ENCODE peak calls at places on chromosomes 2 and 18, in five cellular contexts. W, J, Q, H and O are unnamed samples.

GRCh38 chr2:20576598-20577115 is 74.2 kb downstream of the HS1BP3 start:
- DNase-seq in J (no peak), W (peak), Q (no peak), H (no peak), O (no peak)

GRCh38 chr18:24381126-24381525 is 16.5 kb downstream of the OSBPL1A start:
- DNase-seq in Q (no peak), H (no peak), W (peak), J (no peak), O (no peak)

GRCh38 chr2:215796160-215796559 is 217.2 kb downstream of the MREG start:
- DNase-seq in H (peak), Q (peak), J (no peak), W (peak), O (no peak)

GRCh38 chr2:2872309-2872617 is 505.4 kb downstream of the EIPR1 start:
- DNase-seq in J (no peak), H (no peak), W (no peak), Q (no peak), O (no peak)

GRCh38 chr2:38526195-38526594 is 76.5 kb downstream of the HNRNPLL start:
- DNase-seq in Q (no peak), J (no peak), W (no peak), H (peak), O (no peak)

GRCh38 chr2:24730481-24730880 is 62.7 kb downstream of the PTRHD1 start:
- DNase-seq in W (peak), H (peak), Q (no peak), J (no peak), O (no peak)

GRCh38 chr2:165114345-165114943 is 89.4 kb downstream of the SCN3A start:
- DNase-seq in H (peak), Q (peak), J (no peak), W (no peak), O (no peak)

GRCh38 chr2:53103661-53104060 is 663.9 kb upstream of the CHAC2 start:
- DNase-seq in Q (no peak), J (no peak), H (no peak), W (peak), O (no peak)

GRCh38 chr2:239800785-239801184 is 224.4 kb downstream of the NDUFA10 start:
- DNase-seq in W (no peak), H (no peak), Q (no peak), J (no peak), O (no peak)

GRCh38 chr2:18473241-18473841 is 87.1 kb downstream of the RDH14 start:
- DNase-seq in H (peak), W (no peak), J (no peak), Q (no peak), O (no peak)

GRCh38 chr2:194867328-194867727 is 789.7 kb upstream of the SLC39A10 start:
- DNase-seq in H (no peak), W (peak), Q (no peak), J (no peak), O (no peak)

GRCh38 chr2:159856760-159857159 is 58.8 kb upstream of the CD302 start:
- DNase-seq in H (no peak), Q (no peak), J (no peak), W (no peak), O (no peak)

GRCh38 chr18:44761812-44762211 is 81.1 kb downstream of the SETBP1 start:
- DNase-seq in Q (peak), J (no peak), W (no peak), H (no peak), O (no peak)

GRCh38 chr2:114330594-114330993 is 111.8 kb upstream of the DPP10 start:
- DNase-seq in W (no peak), J (no peak), Q (no peak), H (no peak), O (no peak)

GRCh38 chr18:58639751-58640427 is 11.0 kb upstream of the ALPK2 start:
- DNase-seq in Q (no peak), H (peak), W (no peak), J (no peak), O (no peak)

GRCh38 chr2:54670485-54671009 is 52.9 kb upstream of the EML6 start:
- DNase-seq in J (no peak), H (no peak), Q (no peak), W (no peak), O (no peak)

GRCh38 chr2:235055891-235056516 is 104.2 kb downstream of the SH3BP4 start:
- DNase-seq in J (peak), W (peak), Q (peak), H (no peak), O (peak)

GRCh38 chr2:25339121-25339738 is 2.5 kb downstream of the DNMT3A start:
- DNase-seq in W (no peak), H (no peak), Q (no peak), J (no peak), O (no peak)

GRCh38 chr18:42586603-42587002 is 528.9 kb downstream of the RIT2 start:
- DNase-seq in J (no peak), Q (no peak), W (no peak), H (no peak), O (no peak)
- H3K4me2 ChIP-seq in J (no peak), Q (no peak), W (no peak), H (no peak), O (no peak)

DNA sequence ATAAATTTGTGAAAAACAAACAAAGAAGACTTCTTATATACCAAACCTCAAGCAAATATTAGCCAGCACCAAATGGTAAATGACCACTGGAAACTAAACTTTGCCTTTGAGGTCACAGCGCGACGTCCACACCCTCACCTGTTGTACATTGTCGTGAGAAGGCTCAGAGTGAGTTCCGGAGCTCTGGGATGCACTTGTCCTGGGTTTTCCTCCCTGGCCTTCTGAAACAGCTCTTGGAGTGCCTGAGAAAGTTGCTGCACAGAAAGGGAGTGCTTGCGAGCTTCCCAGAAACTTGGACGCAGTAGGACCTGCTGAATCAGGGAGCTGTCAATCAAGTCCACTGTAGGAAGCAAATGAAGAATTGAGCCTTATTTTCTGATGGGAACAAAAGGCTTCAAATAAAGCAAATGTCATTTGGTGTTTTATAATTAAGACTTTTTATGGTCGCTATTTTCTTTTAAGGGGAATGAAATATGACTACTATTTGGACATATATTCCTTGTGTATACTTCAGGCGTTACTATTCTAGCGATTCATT is 11.0 kb downstream of the DYTN start:
- DNase-seq in J (no peak), H (no peak), W (no peak), Q (no peak), O (no peak)
- H3K4me2 ChIP-seq in J (no peak), H (no peak), W (no peak), Q (no peak), O (no peak)

DNA sequence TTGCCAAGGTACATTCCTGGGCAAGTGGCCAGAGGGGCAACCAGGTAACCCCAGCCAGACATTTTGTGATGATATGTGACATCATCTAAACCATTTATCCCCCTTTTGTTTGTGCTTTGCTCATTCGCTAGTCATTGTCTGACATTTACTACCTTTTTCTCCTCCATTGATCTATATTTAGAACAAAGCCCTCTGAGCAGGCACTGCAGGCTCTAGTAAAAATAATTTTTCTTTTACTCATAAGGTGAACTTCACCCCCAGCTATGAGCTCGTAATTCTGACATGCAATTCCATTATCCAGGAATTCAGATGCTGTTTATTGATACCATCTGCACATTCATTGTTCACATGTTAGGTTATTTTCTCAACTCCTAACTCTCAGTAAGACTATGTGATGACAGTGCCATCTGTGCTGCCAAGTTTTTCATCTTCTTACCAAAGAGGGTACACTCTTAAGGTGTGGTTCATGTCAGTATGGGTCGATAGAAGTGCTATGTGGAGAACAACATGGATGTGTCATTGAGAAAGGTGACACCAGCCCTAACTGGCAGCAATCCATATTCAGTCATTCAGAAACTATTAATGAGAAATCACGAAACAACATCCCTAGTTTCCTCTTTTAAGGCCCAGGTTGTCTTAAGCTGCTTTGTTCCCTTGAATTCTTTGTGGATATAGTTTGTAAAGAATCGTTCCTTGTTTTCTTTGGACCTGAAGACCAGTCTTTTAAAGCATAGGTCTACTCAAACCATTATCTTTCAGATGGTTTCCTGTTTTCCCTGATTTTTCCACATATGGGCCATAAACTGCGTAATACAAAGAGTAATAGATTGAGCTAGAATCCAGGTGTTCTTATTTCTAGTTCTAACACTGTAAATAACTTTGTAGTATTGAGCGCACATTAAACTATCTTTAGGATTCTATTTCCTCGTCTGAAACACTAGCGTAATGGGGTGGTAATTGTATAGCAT is 978.1 kb upstream of the CDH2 start:
- DNase-seq in J (no peak), H (peak), Q (peak), W (peak), O (no peak)
- H3K4me2 ChIP-seq in J (peak), H (peak), Q (peak), W (peak), O (no peak)

GRCh38 chr2:31270136-31270535 is 36.2 kb downstream of the EHD3 start:
- DNase-seq in W (no peak), Q (no peak), J (no peak), H (peak), O (no peak)

GRCh38 chr2:31271851-31272267 is 37.9 kb downstream of the EHD3 start:
- DNase-seq in Q (no peak), J (no peak), W (no peak), H (peak), O (no peak)

GRCh38 chr2:31268344-31268743 is 34.4 kb downstream of the EHD3 start:
- DNase-seq in J (no peak), Q (no peak), H (no peak), W (no peak), O (peak)

GRCh38 chr2:31269087-31269486 is 35.1 kb downstream of the EHD3 start:
- DNase-seq in J (no peak), H (peak), Q (no peak), W (no peak), O (no peak)

DNA sequence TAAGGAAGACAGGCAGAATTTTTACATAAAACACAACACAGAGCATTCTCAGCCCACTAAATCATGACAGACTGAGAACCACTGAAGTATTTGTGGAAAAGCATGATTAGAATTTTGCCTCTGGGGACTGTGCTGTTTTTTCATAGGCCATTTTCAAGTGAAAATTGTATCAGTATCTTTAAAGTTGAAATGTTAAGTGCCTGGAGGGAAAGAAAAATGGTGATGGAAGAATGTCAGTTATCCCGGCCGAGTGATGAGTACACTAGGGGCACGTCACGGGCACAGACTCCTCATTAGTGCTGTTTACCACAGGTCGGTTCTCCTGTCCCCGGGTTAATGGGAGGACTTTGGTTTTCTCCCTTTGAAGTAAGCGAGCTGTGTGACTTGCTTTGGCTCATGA is 36.9 kb downstream of the EHD3 start:
- DNase-seq in W (no peak), Q (no peak), J (no peak), H (peak), O (no peak)
- H3K4me2 ChIP-seq in W (no peak), Q (no peak), J (no peak), H (no peak), O (no peak)

GRCh38 chr2:74206180-74206688 is 7.8 kb downstream of the MTHFD2 start:
- DNase-seq in H (peak), J (no peak), W (peak), Q (no peak), O (no peak)
- H3K4me2 ChIP-seq in H (no peak), J (peak), W (peak), Q (peak), O (no peak)

GRCh38 chr18:22221350-22221749 is 52.0 kb downstream of the GATA6 start:
- DNase-seq in J (no peak), Q (no peak), H (no peak), W (no peak), O (no peak)

GRCh38 chr18:22224339-22224738 is 55.0 kb downstream of the GATA6 start:
- DNase-seq in Q (no peak), H (no peak), W (no peak), J (no peak), O (no peak)

GRCh38 chr18:22223961-22224322 is 54.6 kb downstream of the GATA6 start:
- DNase-seq in W (no peak), J (no peak), Q (no peak), H (no peak), O (no peak)

GRCh38 chr18:22226801-22227200 is 57.4 kb downstream of the GATA6 start:
- DNase-seq in J (no peak), W (no peak), Q (no peak), H (peak), O (no peak)

GRCh38 chr18:22223263-22223960 is 54.0 kb downstream of the GATA6 start:
- DNase-seq in J (peak), H (peak), Q (peak), W (peak), O (peak)
- H3K4me2 ChIP-seq in J (peak), H (no peak), Q (peak), W (no peak), O (no peak)

GRCh38 chr2:101710690-101711318 is 13.3 kb downstream of the MAP4K4 start:
- DNase-seq in J (no peak), H (peak), Q (no peak), W (no peak), O (no peak)
- H3K4me2 ChIP-seq in J (peak), H (peak), Q (peak), W (no peak), O (no peak)

DNA sequence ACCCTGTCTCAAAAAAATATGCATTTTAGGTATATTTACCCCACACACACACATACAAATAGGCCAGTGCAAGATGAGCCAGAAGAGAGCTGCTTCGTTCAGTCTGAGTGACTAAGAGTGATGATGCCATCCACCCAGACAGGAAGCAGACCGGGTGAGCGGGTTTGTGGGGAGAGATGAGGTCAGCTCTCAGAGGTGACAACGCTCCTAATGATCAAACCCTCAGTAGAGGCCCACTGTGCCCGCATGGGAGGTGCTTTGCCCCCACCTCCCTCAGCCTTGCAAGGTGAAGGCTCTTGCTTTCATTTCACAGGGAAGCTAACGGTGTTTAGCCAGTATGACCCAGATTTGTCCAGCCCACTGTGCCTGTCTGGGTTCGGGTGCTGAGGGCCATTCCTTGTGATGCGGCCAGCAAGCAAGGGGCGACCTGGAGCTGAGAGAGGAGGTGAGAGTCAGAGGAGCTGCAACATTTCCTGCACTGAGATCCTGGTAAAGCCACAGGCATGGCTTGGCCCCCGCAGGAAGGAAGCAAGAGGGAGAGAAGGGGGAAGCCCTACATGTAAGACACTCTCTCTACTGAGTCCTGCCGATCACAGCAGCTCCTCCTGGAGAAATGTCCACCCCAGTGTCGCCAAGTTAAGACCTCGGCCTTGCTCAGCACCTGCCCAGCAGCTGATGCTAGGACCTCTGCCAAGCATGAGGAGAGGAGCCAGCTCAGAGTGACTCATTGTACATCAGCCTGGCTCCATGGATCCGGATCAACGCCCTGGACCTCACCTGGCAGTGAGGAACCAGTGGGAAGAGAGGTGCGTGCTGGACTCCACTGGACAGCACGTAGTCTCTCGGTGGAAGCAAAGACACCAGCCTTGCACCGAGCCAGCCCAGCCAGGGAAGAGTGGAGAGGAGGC is 37.0 kb downstream of the NIFK start:
- DNase-seq in W (peak), Q (peak), J (peak), H (peak), O (no peak)
- H3K4me2 ChIP-seq in W (peak), Q (peak), J (peak), H (peak), O (no peak)

GRCh38 chr18:36410346-36410745 is 112.8 kb downstream of the FHOD3 start:
- DNase-seq in H (no peak), W (no peak), Q (no peak), J (no peak), O (no peak)

GRCh38 chr18:36405611-36406010 is 108.1 kb downstream of the FHOD3 start:
- DNase-seq in J (no peak), H (peak), W (no peak), Q (no peak), O (no peak)

GRCh38 chr18:36409779-36410178 is 112.3 kb downstream of the FHOD3 start:
- DNase-seq in W (no peak), J (no peak), H (no peak), Q (no peak), O (no peak)

GRCh38 chr18:36406805-36407204 is 109.3 kb downstream of the FHOD3 start:
- DNase-seq in J (no peak), W (no peak), Q (no peak), H (no peak), O (no peak)

GRCh38 chr18:36408606-36409005 is 111.1 kb downstream of the FHOD3 start:
- DNase-seq in Q (no peak), J (no peak), W (no peak), H (no peak), O (no peak)
- H3K4me2 ChIP-seq in Q (no peak), J (no peak), W (no peak), H (no peak), O (no peak)

DNA sequence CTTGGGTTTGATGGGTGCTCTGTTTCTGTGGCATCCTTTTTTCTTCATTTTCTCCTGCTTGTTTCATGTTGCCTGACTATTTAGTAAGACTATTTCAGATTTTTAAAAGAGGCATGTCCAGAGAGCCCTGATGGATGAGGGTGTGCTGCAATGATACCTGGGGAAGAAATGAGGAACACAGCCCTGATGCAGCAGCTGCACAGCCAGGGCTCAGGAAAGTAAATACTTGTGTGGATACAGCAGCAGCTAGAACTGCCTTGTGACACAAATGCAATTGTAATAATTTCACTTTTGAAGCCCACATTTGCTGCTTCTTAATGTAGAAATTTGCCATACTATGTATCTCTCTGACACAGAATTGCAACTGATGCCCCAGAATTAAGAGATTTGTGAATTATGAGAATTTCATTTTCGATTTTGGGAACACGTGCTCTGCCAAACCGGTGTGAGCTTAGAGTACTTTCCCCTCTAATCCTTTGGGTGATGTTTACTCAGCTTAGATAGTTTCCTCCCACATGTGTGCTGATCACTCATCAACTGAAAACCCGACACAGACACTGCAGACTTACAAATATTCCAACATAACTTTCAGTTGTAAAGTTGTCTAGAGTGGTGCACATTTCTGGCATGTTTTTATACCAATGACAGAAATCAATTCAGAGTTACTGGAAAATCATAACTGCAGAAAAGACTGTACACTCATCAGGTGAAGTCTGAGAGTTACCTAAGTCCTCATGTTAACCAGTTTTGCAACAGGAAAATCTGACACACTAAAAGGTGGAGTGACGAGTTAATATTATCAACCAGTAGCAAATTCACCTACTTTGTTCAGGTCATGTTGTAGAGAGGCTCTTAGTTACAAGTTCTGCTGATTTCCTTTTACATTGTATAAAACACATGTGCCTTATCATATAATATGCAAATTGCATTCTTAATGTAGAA is 383.4 kb downstream of the CBLN2 start:
- DNase-seq in H (no peak), W (no peak), Q (no peak), J (no peak), O (no peak)
- H3K4me2 ChIP-seq in H (no peak), W (no peak), Q (no peak), J (peak), O (no peak)